ENCODE peak calls at places on chromosomes 6 and 20, in four cellular contexts. O is NCI-H1105 treated with DMSO at 0.1 percent for 48 hours; S is CD4-positive, CD25-positive, alpha-beta regulatory T cell; V is RPMI7951. Q is an unnamed sample.

GRCh38 chr6:39037707-39038106 is 10.9 kb upstream of the GLP1R start:
- DNase-seq in S (no peak), O (peak; percentile 4), V (peak; percentile 3), Q (no peak)

GRCh38 chr6:144151010-144151727 is 852 bp downstream of the STX11 start:
- DNase-seq in O (no peak), V (peak; percentile 17), S (peak; percentile 94), Q (no peak)

GRCh38 chr20:25049261-25050060 is 8.5 kb downstream of the ACSS1 start:
- DNase-seq in V (no peak), O (no peak), S (no peak), Q (peak; percentile 46)

GRCh38 chr6:101614774-101615173 is 221.3 kb downstream of the GRIK2 start:
- DNase-seq in S (no peak), O (no peak), V (peak; percentile 35), Q (no peak)

GRCh38 chr20:58008866-58009265 is 219.6 kb downstream of the ANKRD60 start:
- DNase-seq in O (no peak), S (no peak), V (no peak), Q (no peak)

GRCh38 chr6:41451515-41452163 is 94.5 kb upstream of the FOXP4 start:
- DNase-seq in V (no peak), O (no peak), S (no peak), Q (peak; percentile 87)

GRCh38 chr20:2320813-2321658 is 25.2 kb downstream of the TGM3 start:
- DNase-seq in S (no peak), V (no peak), O (peak; percentile 11), Q (peak; percentile 26)

GRCh38 chr6:3061501-3061941 is 6.8 kb upstream of the RIPK1 start:
- DNase-seq in O (no peak), S (peak; percentile 30), V (peak; percentile 69), Q (no peak)

GRCh38 chr6:37648465-37649330 is 49.0 kb downstream of the MDGA1 start:
- DNase-seq in V (no peak), O (no peak), S (peak; percentile 75), Q (peak; percentile 74)

GRCh38 chr6:71284785-71285184 is 3.8 kb upstream of the OGFRL1 start:
- DNase-seq in S (no peak), V (no peak), O (no peak), Q (no peak)

GRCh38 chr6:1542335-1542734 is 67.4 kb upstream of the FOXC1 start:
- DNase-seq in S (no peak), V (no peak), O (no peak), Q (no peak)

GRCh38 chr6:37209461-37210205 is 39.7 kb downstream of the PIM1 start:
- DNase-seq in O (no peak), V (no peak), S (peak; percentile 87), Q (no peak)

GRCh38 chr6:130019796-130020105 is 1.4 kb downstream of the L3MBTL3 start:
- DNase-seq in O (no peak), S (no peak), V (no peak), Q (no peak)

GRCh38 chr6:43355862-43356590 is 13.4 kb downstream of the ZNF318 start:
- DNase-seq in O (no peak), S (peak; percentile 22), V (no peak), Q (no peak)

GRCh38 chr6:34349226-34349625 is 43.2 kb downstream of the NUDT3 start:
- DNase-seq in O (no peak), V (no peak), S (no peak), Q (no peak)

GRCh38 chr6:43771858-43772570 is 2.0 kb downstream of the VEGFA start:
- DNase-seq in S (peak; percentile 43), O (no peak), V (no peak), Q (peak; percentile 93)

GRCh38 chr20:62622877-62623487 is 19.3 kb upstream of the SLCO4A1 start:
- DNase-seq in O (no peak), V (no peak), S (no peak), Q (no peak)

GRCh38 chr6:93423542-93423941 is 4.2 kb upstream of the EPHA7 start:
- DNase-seq in V (peak; percentile 13), S (peak; percentile 35), O (peak; percentile 70), Q (no peak)

GRCh38 chr6:75481936-75482593 is 11.5 kb downstream of the FILIP1 start:
- DNase-seq in O (peak; percentile 19), V (no peak), S (no peak), Q (no peak)

GRCh38 chr6:76876922-76877553 is 586.3 kb downstream of the HTR1B start:
- DNase-seq in S (no peak), V (peak; percentile 77), O (peak; percentile 79), Q (no peak)

GRCh38 chr6:142888461-142888860 is 56.5 kb downstream of the HIVEP2 start:
- DNase-seq in O (no peak), S (no peak), V (no peak), Q (no peak)

GRCh38 chr6:128327890-128328289 is 192.5 kb downstream of the PTPRK start:
- DNase-seq in S (peak; percentile 56), V (peak; percentile 39), O (no peak), Q (no peak)

GRCh38 chr20:29689411-29690225 is 1567.8 kb upstream of the DEFB115 start:
- DNase-seq in O (peak; percentile 91), V (peak; percentile 75), S (no peak), Q (no peak)

GRCh38 chr6:9481292-9482029 is 933.4 kb downstream of the TFAP2A start:
- DNase-seq in V (peak; percentile 75), O (no peak), S (no peak), Q (no peak)

GRCh38 chr6:53203483-53203882 is 54.8 kb upstream of the GCM1 start:
- DNase-seq in O (no peak), V (no peak), S (no peak), Q (no peak)

GRCh38 chr6:110356778-110357177 is 1.4 kb downstream of the METTL24 start:
- DNase-seq in V (no peak), S (no peak), O (no peak), Q (no peak)

GRCh38 chr6:110098511-110099116 is 80.9 kb downstream of the WASF1 start:
- DNase-seq in O (peak; percentile 33), S (no peak), V (no peak), Q (no peak)

Q was measured in posterior vena cava.